ENCODE peak calls at places on chromosomes 5 and 9, in five cellular contexts. H is NCI-H1436 treated with DMSO at 0.1 percent for 48 hours, B is C1 segment of cervical spinal cord, K is retina, I is neural crest cell. V is an unnamed sample.

GRCh38 chr5:14807471-14807870 is 64.1 kb downstream of the ANKH start:
- DNase-seq in B (no peak), I (no peak), K (no peak), H (no peak), V (no peak)

GRCh38 chr9:18928711-18929110 is 104.3 kb downstream of the SAXO1 start:
- DNase-seq in I (no peak), B (no peak), H (no peak), K (no peak), V (no peak)

GRCh38 chr5:59422026-59422941 is 471.2 kb downstream of the PDE4D start:
- DNase-seq in K (no peak), B (no peak), H (no peak), I (no peak), V (no peak)

GRCh38 chr5:81778642-81779041 is 27.7 kb upstream of the SSBP2 start:
- DNase-seq in H (no peak), B (no peak), K (no peak), I (no peak), V (no peak)

GRCh38 chr9:124812401-124813016 is 35.6 kb downstream of the OLFML2A start:
- DNase-seq in K (no peak), I (no peak), B (no peak), H (no peak), V (no peak)

GRCh38 chr9:98532147-98532546 is 176.6 kb downstream of the GABBR2 start:
- DNase-seq in K (no peak), I (no peak), B (no peak), H (no peak), V (no peak)

GRCh38 chr5:99019254-99019653 is 90.4 kb upstream of the CHD1 start:
- DNase-seq in B (no peak), K (no peak), H (no peak), I (no peak), V (no peak)

GRCh38 chr5:45737153-45737552 is 41.0 kb upstream of the HCN1 start:
- DNase-seq in K (no peak), B (no peak), I (no peak), H (no peak), V (no peak)

GRCh38 chr5:122500245-122501086 is 188.4 kb downstream of the SNCAIP start:
- DNase-seq in I (peak; percentile 45), H (no peak), K (peak; percentile 73), B (no peak), V (no peak)

GRCh38 chr5:16856531-16856930 is 79.6 kb downstream of the MYO10 start:
- DNase-seq in I (no peak), H (no peak), K (no peak), B (no peak), V (no peak)

GRCh38 chr9:91847576-91847975 is 102.5 kb downstream of the ROR2 start:
- DNase-seq in H (no peak), B (no peak), I (no peak), K (no peak), V (no peak)

GRCh38 chr9:125889122-125889523 is 141.9 kb downstream of the PBX3 start:
- DNase-seq in K (peak; percentile 82), I (no peak), H (no peak), B (peak; percentile 17), V (no peak)

GRCh38 chr9:126804696-126805545 is at the start of gene ZBTB43:
- DNase-seq in I (peak; percentile 97), B (peak; percentile 88), K (peak; percentile 98), H (peak; percentile 56), V (peak; percentile 54)